ENCODE peak calls at places on chromosomes 7 and 10, in five cellular contexts. E, U, P, O and T are unnamed samples.

GRCh38 chr7:38476764-38477163 is 154.4 kb downstream of the AMPH start:
- DNase-seq in E (no peak), U (no peak), P (no peak), O (no peak), T (no peak)

GRCh38 chr7:133364959-133365680 is 112.2 kb downstream of the EXOC4 start:
- DNase-seq in E (peak), U (no peak), P (no peak), O (no peak), T (peak)

GRCh38 chr10:84548869-84549268 is 220.5 kb downstream of the CCSER2 start:
- DNase-seq in E (no peak), U (no peak), P (no peak), O (no peak), T (no peak)

GRCh38 chr7:98278936-98279335 is 2.5 kb upstream of the BRI3 start:
- DNase-seq in E (no peak), U (no peak), P (no peak), O (no peak), T (no peak)

GRCh38 chr10:27448926-27449325 is 55.2 kb upstream of the RAB18 start:
- DNase-seq in E (no peak), U (no peak), P (no peak), O (no peak), T (peak)

GRCh38 chr7:44622342-44623151 is 16.1 kb downstream of the OGDH start:
- DNase-seq in E (no peak), U (no peak), P (no peak), O (peak), T (no peak)

GRCh38 chr10:16832351-16833080 is 15.3 kb upstream of the RSU1 start:
- DNase-seq in E (peak), U (no peak), P (peak), O (no peak), T (peak)

GRCh38 chr10:90988024-90988423 is 67.1 kb upstream of the ANKRD1 start:
- DNase-seq in E (no peak), U (no peak), P (no peak), O (no peak), T (no peak)

GRCh38 chr7:114051871-114052324 is 133.1 kb upstream of the PPP1R3A start:
- DNase-seq in E (no peak), U (no peak), P (no peak), O (no peak), T (no peak)

GRCh38 chr10:8852546-8852945 is 798.1 kb downstream of the GATA3 start:
- DNase-seq in E (no peak), U (no peak), P (no peak), O (no peak), T (no peak)

GRCh38 chr10:19819419-19820033 is 3.3 kb downstream of the PLXDC2 start:
- DNase-seq in E (peak), U (no peak), P (no peak), O (peak), T (peak)

GRCh38 chr7:92588561-92588960 is 1.6 kb downstream of the FAM133B start:
- DNase-seq in E (no peak), U (no peak), P (no peak), O (no peak), T (no peak)

GRCh38 chr7:44145419-44145968 is 4.4 kb upstream of the MYL7 start:
- DNase-seq in E (no peak), U (peak), P (no peak), O (no peak), T (peak)

GRCh38 chr7:122970740-122971725 is 24.5 kb downstream of the TAS2R16 start:
- DNase-seq in E (no peak), U (no peak), P (no peak), O (no peak), T (no peak)

GRCh38 chr10:72334196-72334831 is 20.4 kb downstream of the DNAJB12 start:
- DNase-seq in E (peak), U (peak), P (no peak), O (peak), T (peak)

GRCh38 chr10:96287392-96288105 is 16.2 kb upstream of the BLNK start:
- DNase-seq in E (no peak), U (no peak), P (no peak), O (peak), T (no peak)

GRCh38 chr7:46627038-46627315 is 705.9 kb upstream of the IGFBP3 start:
- DNase-seq in E (peak), U (no peak), P (no peak), O (no peak), T (no peak)

GRCh38 chr10:101214446-101215396 is 14.5 kb downstream of the LBX1 start:
- DNase-seq in E (peak), U (no peak), P (peak), O (peak), T (peak)

GRCh38 chr10:112141297-112141696 is 42.3 kb downstream of the GPAM start:
- DNase-seq in E (no peak), U (no peak), P (no peak), O (no peak), T (no peak)

GRCh38 chr7:84389242-84389641 is 194.7 kb upstream of the SEMA3A start:
- DNase-seq in E (no peak), U (no peak), P (no peak), O (no peak), T (no peak)

GRCh38 chr7:100675581-100676350 is 2.2 kb downstream of the GNB2 start:
- DNase-seq in E (peak), U (peak), P (peak), O (peak), T (peak)

GRCh38 chr10:134205-134742 is 981 bp upstream of the ZMYND11 start:
- DNase-seq in E (peak), U (no peak), P (no peak), O (peak), T (peak)

GRCh38 chr7:154914580-154915380 is 88.1 kb downstream of the PAXIP1 start:
- DNase-seq in E (no peak), U (peak), P (no peak), O (no peak), T (no peak)
- H3K4me3 ChIP-seq in E (no peak), U (no peak), P (no peak), O (no peak), T (no peak)

DNA sequence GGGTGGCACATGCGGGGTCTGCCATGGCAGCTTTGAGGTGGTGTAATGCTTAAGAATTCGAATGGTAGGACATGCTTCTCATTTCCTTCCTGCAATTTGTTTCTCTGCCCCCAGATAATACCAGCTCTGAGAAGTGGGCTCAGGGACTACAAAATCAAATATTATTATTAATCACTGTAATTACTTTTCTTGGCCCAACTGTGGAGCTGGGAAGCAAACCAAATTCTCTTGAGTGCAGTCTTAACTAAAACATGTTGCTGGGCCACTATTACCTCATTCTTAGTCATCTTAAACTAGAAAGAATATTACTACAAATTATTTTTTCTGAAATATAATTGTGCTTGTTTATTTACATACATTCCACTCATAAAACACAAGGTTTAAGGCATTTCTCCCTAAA is 566.7 kb upstream of the NRP1 start:
- DNase-seq in E (peak), U (no peak), P (no peak), O (no peak), T (peak)
- TF ChIP-seq CTCF in E (no peak), U (no peak), P (no peak), O (no peak), T (no peak)

GRCh38 chr7:150686030-150686626 is 622 bp downstream of the GIMAP2 start:
- DNase-seq in E (peak), U (no peak), P (no peak), O (no peak), T (no peak)
- H3K4me3 ChIP-seq in E (peak), U (peak), P (peak), O (no peak), T (peak)

GRCh38 chr7:24896031-24896433 is 83.9 kb downstream of the OSBPL3 start:
- DNase-seq in E (no peak), U (no peak), P (no peak), O (no peak), T (no peak)
- TF ChIP-seq CTCF in E (no peak), U (no peak), P (no peak), O (no peak), T (no peak)

GRCh38 chr7:152336754-152337368 is 98.9 kb downstream of the KMT2C start:
- DNase-seq in E (peak), U (no peak), P (no peak), O (peak), T (peak)

GRCh38 chr7:152330827-152331226 is 105.0 kb downstream of the KMT2C start:
- DNase-seq in E (no peak), U (no peak), P (no peak), O (no peak), T (no peak)

GRCh38 chr7:152338553-152338952 is 97.2 kb downstream of the KMT2C start:
- DNase-seq in E (no peak), U (no peak), P (no peak), O (no peak), T (no peak)

GRCh38 chr7:152333134-152333533 is 102.7 kb downstream of the KMT2C start:
- DNase-seq in E (no peak), U (no peak), P (no peak), O (no peak), T (no peak)

GRCh38 chr7:152335900-152336571 is 99.8 kb downstream of the KMT2C start:
- DNase-seq in E (no peak), U (no peak), P (no peak), O (no peak), T (peak)
- H3K4me3 ChIP-seq in E (no peak), U (peak), P (no peak), O (no peak), T (no peak)

DNA sequence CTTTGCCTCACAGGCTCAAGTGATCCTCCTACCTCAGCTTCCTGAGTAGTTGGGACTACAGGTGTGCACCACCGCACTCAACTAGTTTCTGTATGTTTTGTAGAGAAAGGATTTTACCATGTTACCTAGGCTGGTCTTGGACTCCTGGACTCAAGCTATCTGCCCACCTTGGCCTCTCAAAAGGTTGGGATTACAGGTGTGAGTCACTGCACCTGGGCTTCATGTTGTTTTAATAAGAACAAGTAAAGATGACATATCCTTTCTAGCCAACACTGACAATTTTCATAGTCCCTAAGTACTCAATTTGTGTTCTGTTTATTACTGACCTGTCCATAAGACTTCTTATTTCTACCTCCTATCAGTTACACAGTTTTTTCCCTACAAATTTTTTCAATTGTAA is 16.8 kb downstream of the SEMA3C start:
- DNase-seq in E (no peak), U (no peak), P (no peak), O (no peak), T (no peak)
- TF ChIP-seq CTCF in E (no peak), U (no peak), P (no peak), O (no peak), T (no peak)

DNA sequence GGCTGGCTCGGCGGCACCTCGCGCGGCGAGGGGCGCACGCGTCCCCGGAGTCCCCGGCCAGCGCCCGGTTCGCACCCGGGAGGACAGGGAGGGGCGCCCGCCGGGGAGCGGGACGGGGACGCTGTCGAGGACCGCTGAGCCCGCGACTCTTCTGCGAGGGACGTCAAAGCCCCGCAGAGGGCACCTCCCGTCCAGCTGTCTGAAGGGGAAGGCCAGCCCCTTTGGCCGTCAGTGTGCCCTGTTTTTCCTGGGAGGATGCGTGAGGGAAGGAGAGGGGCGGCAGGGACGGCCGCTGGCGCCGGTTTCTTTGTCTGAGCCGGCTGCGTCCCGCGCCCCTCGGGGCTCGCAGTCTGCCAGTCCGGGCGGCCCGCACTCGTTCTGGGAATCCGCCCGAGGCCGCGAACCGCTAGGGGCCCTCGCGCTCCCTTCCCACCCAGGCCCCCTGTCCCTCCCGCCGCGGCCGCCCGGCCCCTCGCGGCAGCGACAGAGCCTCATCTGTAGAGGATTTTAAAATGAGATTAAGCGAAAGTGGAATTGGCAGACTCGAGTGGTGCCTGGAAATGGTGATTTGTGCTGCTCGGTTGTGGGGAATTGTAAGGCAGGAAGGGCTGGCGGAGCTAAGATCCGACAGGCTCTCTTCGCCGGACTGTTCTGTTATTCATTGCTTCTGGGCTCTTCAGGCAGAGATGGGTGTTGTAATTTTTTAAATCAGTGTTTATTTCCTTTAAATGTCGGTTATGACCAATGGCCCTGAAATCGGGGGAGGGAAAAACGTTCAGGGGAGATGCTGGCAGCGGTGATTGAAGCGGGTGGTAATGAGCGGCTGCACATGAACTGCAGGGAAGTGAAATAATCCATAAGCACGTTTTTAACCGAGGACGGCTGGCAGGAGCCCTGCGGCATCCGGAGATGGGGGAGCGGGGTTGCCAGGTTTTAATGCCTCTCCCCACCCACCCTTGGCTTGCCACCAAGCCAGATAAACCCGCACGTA is 622 bp upstream of the RELN start:
- DNase-seq in E (peak), U (peak), P (no peak), O (peak), T (peak)
- H3K4me3 ChIP-seq in E (peak), U (peak), P (peak), O (peak), T (peak)